ENCODE peak calls at places on chromosomes 16 and 17, in nine cellular contexts. D, C, S, Y, U, N, J, O and G are unnamed samples.
A peak's percentile ranks its signal among the peaks of the same experiment; 100 is the strongest.

GRCh38 chr17:74840500-74840899 is 19.2 kb downstream of the GRIN2C start:
- DNase-seq in D (no peak), C (no peak), S (no peak), Y (no peak), U (no peak), N (no peak), J (no peak), O (no peak), G (no peak)

GRCh38 chr17:20191066-20191465 is 181.9 kb downstream of the SPECC1 start:
- DNase-seq in D (peak; percentile 93), C (peak; percentile 67), S (no peak), Y (peak; percentile 82), U (no peak), N (peak; percentile 78), J (no peak), O (no peak), G (no peak)

GRCh38 chr16:21097151-21097550 is 53.5 kb downstream of the DNAH3 start:
- DNase-seq in D (peak; percentile 70), C (no peak), S (no peak), Y (no peak), U (no peak), N (no peak), J (no peak), O (no peak), G (no peak)

GRCh38 chr17:38861399-38861843 is 7.9 kb upstream of the RPL23 start:
- DNase-seq in D (no peak), C (no peak), S (no peak), Y (no peak), U (no peak), N (no peak), J (no peak), O (no peak), G (no peak)

GRCh38 chr16:997440-998051 is 16.0 kb downstream of the SOX8 start:
- DNase-seq in D (peak; percentile 49), C (peak; percentile 9), S (no peak), Y (no peak), U (no peak), N (no peak), J (peak; percentile 67), O (no peak), G (no peak)

GRCh38 chr16:48504216-48504615 is 105.8 kb downstream of the N4BP1 start:
- DNase-seq in D (no peak), C (no peak), S (no peak), Y (no peak), U (no peak), N (no peak), J (no peak), O (no peak), G (no peak)

GRCh38 chr17:17859909-17860760 is 23.3 kb upstream of the SREBF1 start:
- DNase-seq in D (peak; percentile 44), C (no peak), S (peak; percentile 65), Y (peak; percentile 27), U (no peak), N (no peak), J (peak; percentile 74), O (peak; percentile 86), G (peak; percentile 79)

GRCh38 chr16:23504453-23505179 is 5.7 kb downstream of the GGA2 start:
- DNase-seq in D (peak; percentile 93), C (peak; percentile 49), S (peak; percentile 42), Y (peak; percentile 94), U (peak; percentile 59), N (peak; percentile 7), J (peak; percentile 65), O (peak; percentile 81), G (peak; percentile 71)

GRCh38 chr16:68083239-68083781 is 1.9 kb upstream of the NFATC3 start:
- DNase-seq in D (no peak), C (no peak), S (no peak), Y (no peak), U (no peak), N (no peak), J (no peak), O (no peak), G (no peak)

GRCh38 chr17:65537343-65537844 is 24.1 kb downstream of the AXIN2 start:
- DNase-seq in D (no peak), C (no peak), S (no peak), Y (no peak), U (no peak), N (no peak), J (no peak), O (no peak), G (no peak)

GRCh38 chr17:46979023-46979870 is at the start of gene RPRML:
- DNase-seq in D (no peak), C (no peak), S (peak; percentile 54), Y (no peak), U (no peak), N (no peak), J (peak; percentile 47), O (no peak), G (peak; percentile 61)

GRCh38 chr16:30666681-30667080 is 8.4 kb downstream of the FBRS start:
- DNase-seq in D (no peak), C (no peak), S (no peak), Y (no peak), U (no peak), N (no peak), J (no peak), O (no peak), G (no peak)

GRCh38 chr16:57941016-57941656 is 29.8 kb downstream of the CNGB1 start:
- DNase-seq in D (peak; percentile 42), C (no peak), S (no peak), Y (peak; percentile 26), U (no peak), N (peak; percentile 15), J (peak; percentile 86), O (peak; percentile 90), G (no peak)

GRCh38 chr16:79826732-79827514 is 226.4 kb upstream of the MAF start:
- DNase-seq in D (peak; percentile 31), C (no peak), S (no peak), Y (no peak), U (no peak), N (no peak), J (no peak), O (no peak), G (no peak)

GRCh38 chr16:88064889-88065746 is 113.9 kb downstream of the BANP start:
- DNase-seq in D (no peak), C (no peak), S (no peak), Y (no peak), U (no peak), N (no peak), J (no peak), O (no peak), G (no peak)

GRCh38 chr16:88634994-88635670 is 3.2 kb upstream of the IL17C start:
- DNase-seq in D (no peak), C (no peak), S (no peak), Y (no peak), U (no peak), N (no peak), J (no peak), O (no peak), G (no peak)

GRCh38 chr17:81315885-81316391 is 20.8 kb upstream of the SLC38A10 start:
- DNase-seq in D (no peak), C (no peak), S (no peak), Y (no peak), U (no peak), N (no peak), J (no peak), O (no peak), G (no peak)

GRCh38 chr17:8145811-8146210 is 6.4 kb downstream of the PER1 start:
- DNase-seq in D (no peak), C (no peak), S (no peak), Y (no peak), U (no peak), N (no peak), J (no peak), O (peak; percentile 63), G (no peak)

GRCh38 chr17:11980813-11981212 is 16.5 kb downstream of the ZNF18 start:
- DNase-seq in D (no peak), C (no peak), S (no peak), Y (no peak), U (no peak), N (no peak), J (no peak), O (no peak), G (no peak)
- TF ChIP-seq CTCF in D (peak; percentile 35), C (no peak), S (no peak), Y (peak; percentile 34), U (no peak), N (peak; percentile 8), J (no peak), O (no peak), G (no peak)

GRCh38 chr17:2982854-2983636 is 80.4 kb downstream of the OR1D5 start:
- DNase-seq in D (peak; percentile 86), C (peak; percentile 59), S (no peak), Y (peak; percentile 13), U (peak; percentile 29), N (peak; percentile 75), J (peak; percentile 54), O (peak; percentile 74), G (no peak)
- TF ChIP-seq CTCF in D (peak; percentile 55), C (peak; percentile 70), S (no peak), Y (peak; percentile 40), U (peak; percentile 48), N (peak; percentile 65), J (no peak), O (peak; percentile 24), G (no peak)

DNA sequence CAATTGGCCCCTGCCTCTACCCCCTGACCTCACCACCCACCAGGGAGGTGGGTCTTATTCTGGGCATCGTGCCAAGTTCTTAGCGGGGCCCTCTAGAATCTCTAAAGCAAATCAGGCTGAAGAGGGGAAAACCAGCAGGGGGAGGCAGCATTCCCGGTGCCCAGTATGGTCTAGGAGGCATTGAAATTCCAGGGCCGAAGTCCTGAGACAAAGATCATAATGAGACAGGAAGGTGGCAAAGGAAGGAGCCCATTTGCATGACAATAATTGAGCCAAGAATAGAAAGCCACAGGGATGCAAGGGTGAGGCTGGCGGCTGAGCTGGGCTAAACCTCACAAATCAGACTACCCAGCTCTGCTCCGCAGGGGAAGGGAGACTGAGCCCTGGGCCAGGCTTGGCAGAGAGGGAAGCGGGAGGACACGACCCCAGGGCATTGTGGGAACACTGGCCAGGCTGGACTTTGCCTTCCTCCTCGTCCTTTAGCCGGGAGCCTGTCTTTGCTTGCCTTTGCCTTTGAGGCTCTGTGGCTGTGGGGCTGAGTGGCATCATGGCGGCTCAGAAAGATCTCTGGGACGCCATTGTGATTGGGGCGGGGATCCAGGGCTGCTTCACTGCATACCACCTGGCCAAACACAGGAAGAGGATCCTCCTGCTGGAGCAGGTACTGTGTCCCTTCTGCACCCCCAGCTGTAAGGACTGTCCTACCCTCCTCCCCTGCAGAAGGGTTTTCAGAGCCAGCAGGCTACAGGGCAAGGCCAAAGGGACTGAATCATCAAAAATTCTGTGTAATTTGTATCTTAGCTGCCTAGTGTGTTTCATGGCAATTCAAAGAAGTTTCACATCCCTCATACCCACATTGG is at the start of gene PIPOX:
- DNase-seq in D (no peak), C (no peak), S (no peak), Y (peak; percentile 43), U (no peak), N (no peak), J (peak; percentile 22), O (no peak), G (no peak)
- TF ChIP-seq CTCF in D (no peak), C (peak; percentile 6), S (no peak), Y (peak; percentile 39), U (no peak), N (no peak), J (no peak), O (no peak), G (no peak)

DNA sequence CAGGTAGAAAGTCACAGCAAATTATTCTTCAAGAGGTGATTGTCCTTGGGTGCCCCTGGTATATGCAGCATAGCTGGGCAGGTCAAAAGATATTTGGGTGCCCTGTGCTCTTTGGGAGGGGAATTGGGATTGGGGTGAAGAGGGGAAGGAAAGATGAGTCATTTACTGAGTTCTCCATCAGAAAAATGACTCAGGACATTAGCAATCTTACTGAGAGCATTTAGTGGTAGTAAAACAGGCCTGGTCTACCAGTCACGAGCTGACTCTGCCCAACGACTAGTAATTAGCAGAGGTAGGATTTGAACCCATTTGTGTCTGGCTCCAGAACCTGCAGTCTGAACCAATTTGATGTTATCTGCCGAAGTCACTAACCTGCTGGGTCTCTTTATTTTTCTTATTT is 6.0 kb upstream of the GRIN2A start:
- DNase-seq in D (no peak), C (no peak), S (no peak), Y (no peak), U (no peak), N (no peak), J (no peak), O (no peak), G (no peak)
- TF ChIP-seq CTCF in D (no peak), C (no peak), S (no peak), Y (no peak), U (no peak), N (no peak), J (no peak), O (no peak), G (no peak)